ENCODE peak calls at places on chromosomes 13 and 19, in nine cellular contexts. X, N, G, B, K, Q, V, I and Z are unnamed samples.

GRCh38 chr19:18933297-18933696 is 7.7 kb downstream of the HOMER3 start:
- DNase-seq in K (no peak), I (no peak), V (no peak), Q (no peak), B (no peak), X (no peak), G (peak), N (no peak), Z (no peak)

GRCh38 chr13:109781384-109782065 is 4.9 kb downstream of the IRS2 start:
- DNase-seq in K (no peak), I (no peak), N (no peak), X (no peak), Q (no peak), V (no peak), B (no peak), G (no peak), Z (no peak)

GRCh38 chr19:53927745-53928144 is 18.7 kb downstream of the CACNG7 start:
- DNase-seq in Q (peak), V (peak), K (no peak), N (peak), G (peak), B (no peak), I (peak), X (peak), Z (peak)

GRCh38 chr19:1648156-1648925 is 4.1 kb downstream of the TCF3 start:
- DNase-seq in V (no peak), K (peak), G (no peak), X (no peak), B (no peak), N (no peak), I (no peak), Q (no peak), Z (no peak)

GRCh38 chr19:41904118-41904870 is 21.3 kb downstream of the ARHGEF1 start:
- DNase-seq in Q (peak), B (no peak), N (peak), G (no peak), K (peak), V (no peak), X (no peak), I (no peak), Z (no peak)

GRCh38 chr13:76991432-76991795 is 467 bp upstream of the CLN5 start:
- DNase-seq in I (no peak), G (peak), Q (peak), K (peak), V (no peak), X (no peak), B (peak), N (peak), Z (no peak)

GRCh38 chr19:53903055-53903680 is 5.9 kb upstream of the CACNG7 start:
- DNase-seq in V (no peak), Q (no peak), X (peak), B (no peak), G (peak), N (peak), I (peak), K (no peak), Z (no peak)

GRCh38 chr13:97127842-97128241 is 94.3 kb upstream of the MBNL2 start:
- DNase-seq in X (no peak), I (no peak), V (no peak), G (no peak), K (no peak), N (no peak), B (no peak), Q (no peak), Z (no peak)

GRCh38 chr19:2944775-2945574 is at the start of gene ZNF77:
- DNase-seq in N (peak), G (peak), I (peak), Q (peak), X (peak), K (peak), V (peak), B (peak), Z (peak)

DNA sequence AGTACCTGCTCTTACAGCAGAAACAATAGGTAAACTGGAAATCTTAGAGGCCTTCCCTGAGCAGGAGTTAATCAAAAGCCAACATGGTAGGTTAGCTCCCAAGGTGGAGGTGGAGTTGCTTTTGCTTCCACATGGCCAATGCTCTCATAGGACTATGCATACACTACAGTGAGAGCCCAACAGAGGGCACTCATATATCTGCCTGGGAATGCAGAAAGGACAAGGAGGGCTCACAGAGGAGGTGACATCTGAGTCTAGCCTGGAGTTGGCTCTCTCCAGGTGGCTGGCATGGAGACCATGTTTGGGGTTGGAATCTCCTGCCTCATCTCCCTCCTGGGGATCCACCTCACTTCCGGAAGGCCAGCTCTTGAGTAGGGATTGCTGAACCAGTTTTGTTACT is 34.6 kb downstream of the ATP8A2 start:
- DNase-seq in Q (no peak), B (no peak), X (no peak), N (no peak), G (peak), I (no peak), K (no peak), V (no peak), Z (no peak)
- TF ChIP-seq CTCF in Q (no peak), B (no peak), X (no peak), N (no peak), G (peak), I (no peak), K (no peak), V (no peak), Z (no peak)

GRCh38 chr19:52602931-52603330 is 32.8 kb downstream of the ZNF701 start:
- DNase-seq in K (no peak), X (no peak), I (peak), B (no peak), G (no peak), Q (no peak), V (no peak), N (no peak), Z (no peak)

GRCh38 chr19:52603558-52604207 is 33.6 kb downstream of the ZNF701 start:
- DNase-seq in Q (no peak), K (no peak), V (no peak), I (no peak), X (no peak), N (no peak), B (no peak), G (no peak), Z (peak)

GRCh38 chr19:52599241-52599640 is 29.2 kb downstream of the ZNF701 start:
- DNase-seq in N (no peak), Q (no peak), G (no peak), K (no peak), I (no peak), V (no peak), B (no peak), X (no peak), Z (no peak)

GRCh38 chr19:52600639-52601024 is 30.5 kb downstream of the ZNF701 start:
- DNase-seq in K (peak), V (no peak), B (no peak), G (no peak), X (no peak), Q (peak), N (peak), I (no peak), Z (peak)

GRCh38 chr19:52601025-52601973 is 31.2 kb downstream of the ZNF701 start:
- DNase-seq in K (peak), B (peak), I (peak), N (peak), Q (peak), G (peak), V (peak), X (peak), Z (peak)
- TF ChIP-seq CTCF in K (peak), B (peak), I (no peak), N (no peak), Q (peak), G (peak), V (peak), X (peak), Z (peak)

GRCh38 chr19:51511353-51511752 is 9.8 kb upstream of the SIGLEC12 start:
- DNase-seq in X (no peak), B (no peak), K (no peak), G (peak), N (no peak), I (no peak), V (no peak), Q (no peak), Z (no peak)
- TF ChIP-seq CTCF in X (peak), B (no peak), K (no peak), G (peak), N (no peak), I (no peak), V (no peak), Q (no peak), Z (peak)

GRCh38 chr13:91045351-91046034 is 302.0 kb upstream of the MIR17HG start:
- DNase-seq in G (peak), V (no peak), Q (no peak), X (no peak), N (no peak), B (no peak), I (no peak), K (no peak), Z (no peak)
- TF ChIP-seq CTCF in G (peak), V (no peak), Q (peak), X (no peak), N (no peak), B (no peak), I (peak), K (no peak), Z (no peak)

GRCh38 chr19:12555456-12555930 is 4.2 kb upstream of the ZNF564 start:
- DNase-seq in G (no peak), V (no peak), K (peak), I (no peak), Q (no peak), N (no peak), X (no peak), B (no peak), Z (no peak)

GRCh38 chr19:12546068-12546467 is 5.2 kb downstream of the ZNF564 start:
- DNase-seq in Q (no peak), X (no peak), B (no peak), K (no peak), G (no peak), N (no peak), V (no peak), I (no peak), Z (no peak)

GRCh38 chr19:12546903-12547302 is 4.4 kb downstream of the ZNF564 start:
- DNase-seq in Q (no peak), K (no peak), B (no peak), I (no peak), G (no peak), X (no peak), V (no peak), N (no peak), Z (no peak)

GRCh38 chr19:12545267-12545666 is 6.0 kb downstream of the ZNF564 start:
- DNase-seq in G (no peak), K (no peak), Q (no peak), B (no peak), V (no peak), X (no peak), I (no peak), N (no peak), Z (no peak)

GRCh38 chr19:12550951-12551832 is at the start of gene ZNF564:
- DNase-seq in I (peak), Q (peak), N (peak), X (peak), G (peak), K (peak), V (peak), B (peak), Z (peak)
- TF ChIP-seq CTCF in I (no peak), Q (peak), N (no peak), X (no peak), G (no peak), K (no peak), V (no peak), B (no peak), Z (no peak)

GRCh38 chr13:84946144-84946543 is 853.1 kb downstream of the SLITRK6 start:
- DNase-seq in X (no peak), N (no peak), B (no peak), Q (no peak), V (no peak), K (no peak), I (no peak), G (no peak), Z (no peak)

DNA sequence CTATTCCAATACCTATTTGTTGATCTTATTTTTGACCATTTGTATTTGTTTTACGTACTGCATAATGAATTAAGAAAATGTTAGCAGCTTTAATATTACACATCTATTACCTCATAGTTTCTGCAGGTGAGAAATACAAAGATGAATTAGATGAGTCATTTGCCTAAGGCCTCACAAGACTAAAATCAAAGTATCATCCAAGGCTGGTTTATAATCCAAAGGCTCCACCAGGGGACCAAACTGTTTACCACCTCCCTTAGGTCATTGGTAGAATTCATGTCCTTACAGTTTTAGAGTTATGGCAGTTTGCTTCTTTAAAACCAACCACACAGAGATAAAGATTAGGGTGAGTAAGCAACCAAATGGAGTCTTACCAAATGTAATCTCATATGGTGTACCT is 848.1 kb downstream of the SLITRK6 start:
- DNase-seq in N (no peak), G (no peak), K (no peak), B (no peak), I (peak), X (no peak), V (no peak), Q (no peak), Z (no peak)
- TF ChIP-seq CTCF in N (no peak), G (no peak), K (no peak), B (no peak), I (no peak), X (no peak), V (no peak), Q (no peak), Z (no peak)

GRCh38 chr13:29733069-29733700 is 117.2 kb downstream of the UBL3 start:
- DNase-seq in Q (no peak), X (no peak), N (no peak), K (no peak), I (no peak), V (no peak), B (no peak), G (no peak), Z (no peak)

GRCh38 chr13:29730253-29730652 is 120.2 kb downstream of the UBL3 start:
- DNase-seq in I (no peak), B (no peak), K (no peak), G (no peak), Q (no peak), X (no peak), V (no peak), N (no peak), Z (no peak)
- TF ChIP-seq CTCF in I (no peak), B (no peak), K (no peak), G (no peak), Q (no peak), X (no peak), V (peak), N (no peak), Z (no peak)